ENCODE peak calls at places on chromosome 22, in nine cellular contexts. N, Z, H, J, Q, E, O, M and R are unnamed samples.

GRCh38 chr22:35712672-35713071 is 5.0 kb upstream of the APOL5 start:
- DNase-seq in E (no peak), O (no peak), Q (no peak), M (no peak), N (no peak), Z (no peak), J (no peak), H (no peak), R (no peak)

GRCh38 chr22:24420977-24421343 is 6.4 kb upstream of the ADORA2A start:
- DNase-seq in Q (no peak), E (no peak), N (no peak), J (no peak), O (no peak), H (no peak), Z (no peak), M (no peak), R (no peak)

GRCh38 chr22:33781396-33781795 is 138.9 kb downstream of the LARGE1 start:
- DNase-seq in E (no peak), Z (no peak), H (peak), N (no peak), M (no peak), Q (no peak), O (no peak), J (no peak), R (no peak)

GRCh38 chr22:34281738-34282137 is 361.5 kb upstream of the LARGE1 start:
- DNase-seq in Q (no peak), E (no peak), Z (no peak), J (no peak), H (no peak), N (no peak), O (no peak), M (no peak), R (no peak)

GRCh38 chr22:48948575-48949170 is 879.0 kb downstream of the BRD1 start:
- DNase-seq in M (no peak), O (no peak), E (no peak), Q (no peak), J (no peak), H (no peak), N (no peak), Z (no peak), R (no peak)

GRCh38 chr22:45198463-45198795 is 34.7 kb downstream of the NUP50 start:
- DNase-seq in H (no peak), O (no peak), N (no peak), J (no peak), Q (no peak), E (no peak), M (no peak), Z (no peak), R (no peak)

GRCh38 chr22:44131989-44132685 is 48.6 kb upstream of the PARVG start:
- DNase-seq in J (no peak), H (no peak), O (no peak), M (no peak), N (no peak), E (no peak), Q (no peak), Z (no peak), R (no peak)

GRCh38 chr22:24386814-24387550 is 40.4 kb upstream of the ADORA2A start:
- DNase-seq in Q (no peak), O (no peak), Z (no peak), J (no peak), M (no peak), N (no peak), E (no peak), H (peak), R (no peak)

GRCh38 chr22:38758276-38758945 is 2.6 kb upstream of the SUN2 start:
- DNase-seq in E (peak), J (no peak), O (no peak), N (no peak), H (no peak), M (no peak), Q (no peak), Z (no peak), R (no peak)

GRCh38 chr22:26287382-26288228 is 118.3 kb downstream of the SEZ6L start:
- DNase-seq in Q (no peak), M (no peak), O (no peak), J (no peak), Z (no peak), N (no peak), E (no peak), H (no peak), R (no peak)

GRCh38 chr22:17159504-17159951 is 451 bp upstream of the HDHD5 start:
- DNase-seq in J (no peak), H (peak), E (peak), N (peak), M (peak), Z (peak), O (peak), Q (peak), R (peak)

GRCh38 chr22:46350111-46350510 is 14.6 kb downstream of the TRMU start:
- DNase-seq in M (no peak), Z (no peak), O (no peak), Q (no peak), E (no peak), N (no peak), J (no peak), H (no peak), R (no peak)

GRCh38 chr22:46070722-46071450 is 79.4 kb upstream of the PPARA start:
- DNase-seq in E (no peak), O (peak), Z (peak), J (peak), N (no peak), M (peak), H (peak), Q (peak), R (no peak)

GRCh38 chr22:38868286-38868721 is 3.7 kb downstream of the CBX6 start:
- DNase-seq in N (no peak), J (no peak), H (no peak), Z (no peak), M (no peak), Q (no peak), E (no peak), O (no peak), R (no peak)

GRCh38 chr22:36211237-36211881 is 9.8 kb upstream of the APOL4 start:
- DNase-seq in H (peak), N (no peak), E (no peak), Q (no peak), O (no peak), J (no peak), Z (no peak), M (no peak), R (no peak)

GRCh38 chr22:45903355-45904149 is 73.4 kb downstream of the WNT7B start:
- DNase-seq in N (peak), J (peak), M (peak), E (no peak), O (peak), Q (no peak), H (peak), Z (no peak), R (no peak)

GRCh38 chr22:44884968-44885805 is 124.6 kb downstream of the PHF21B start:
- DNase-seq in E (no peak), Z (no peak), H (no peak), N (peak), M (peak), O (no peak), J (no peak), Q (no peak), R (no peak)

GRCh38 chr22:37601540-37602442 is 6.8 kb upstream of the GGA1 start:
- DNase-seq in M (peak), H (peak), Z (peak), N (peak), O (peak), Q (peak), J (peak), E (no peak), R (no peak)

GRCh38 chr22:35219012-35219411 is 38.3 kb upstream of the HMGXB4 start:
- DNase-seq in Q (no peak), J (peak), E (no peak), N (peak), Z (no peak), O (no peak), M (peak), H (peak), R (no peak)

GRCh38 chr22:46569848-46570695 is 32.7 kb upstream of the CELSR1 start:
- DNase-seq in Q (no peak), N (no peak), Z (peak), E (no peak), H (no peak), M (no peak), J (no peak), O (peak), R (no peak)

GRCh38 chr22:36911887-36912661 is 1.4 kb upstream of the CSF2RB start:
- DNase-seq in H (peak), Z (no peak), Q (no peak), E (no peak), O (no peak), N (no peak), M (no peak), J (peak), R (no peak)

GRCh38 chr22:42805016-42805997 is 51.8 kb downstream of the ARFGAP3 start:
- DNase-seq in E (peak), Z (peak), N (peak), H (no peak), Q (no peak), J (no peak), M (peak), O (peak), R (no peak)

GRCh38 chr22:31150615-31151014 is 9.4 kb upstream of the RNF185 start:
- DNase-seq in E (no peak), O (no peak), M (no peak), Q (no peak), H (no peak), J (no peak), Z (no peak), N (no peak), R (no peak)

GRCh38 chr22:43413826-43414225 is 2.0 kb downstream of the MPPED1 start:
- DNase-seq in N (no peak), H (no peak), E (no peak), O (no peak), Z (no peak), M (no peak), Q (no peak), J (no peak), R (no peak)

GRCh38 chr22:24421428-24421931 is 5.9 kb upstream of the ADORA2A start:
- DNase-seq in Q (no peak), E (no peak), N (no peak), H (no peak), O (no peak), M (peak), J (no peak), Z (peak), R (no peak)

GRCh38 chr22:24128024-24128423 is 53.3 kb upstream of the SUSD2 start:
- DNase-seq in Q (no peak), O (no peak), Z (no peak), H (no peak), E (no peak), M (no peak), N (no peak), J (peak), R (no peak)

GRCh38 chr22:24094966-24095365 is 83.9 kb downstream of the CABIN1 start:
- DNase-seq in Z (no peak), J (no peak), Q (no peak), H (no peak), M (no peak), E (no peak), O (no peak), N (no peak), R (no peak)

GRCh38 chr22:48923909-48924475 is 903.7 kb downstream of the BRD1 start:
- DNase-seq in N (no peak), H (no peak), Z (no peak), Q (no peak), M (no peak), O (no peak), E (no peak), J (no peak), R (no peak)

GRCh38 chr22:29427176-29427760 is 11.1 kb upstream of the RFPL1 start:
- DNase-seq in J (no peak), H (no peak), E (no peak), N (no peak), Q (no peak), M (no peak), O (no peak), Z (no peak), R (no peak)

GRCh38 chr22:44550666-44551491 is 52.8 kb upstream of the RTL6 start:
- DNase-seq in Q (peak), N (peak), M (peak), H (peak), E (peak), J (peak), O (peak), Z (no peak), R (no peak)

GRCh38 chr22:45341503-45341902 is 31.8 kb downstream of the FAM118A start:
- DNase-seq in J (no peak), E (peak), O (no peak), N (no peak), M (no peak), Q (no peak), Z (no peak), H (no peak), R (no peak)

GRCh38 chr22:47129902-47130301 is 367.5 kb downstream of the TBC1D22A start:
- DNase-seq in H (no peak), O (no peak), J (no peak), Q (peak), E (no peak), M (peak), N (no peak), Z (no peak), R (no peak)

GRCh38 chr22:44682556-44683168 is 19.3 kb upstream of the PRR5 start:
- DNase-seq in E (no peak), H (no peak), J (no peak), O (no peak), N (no peak), Q (no peak), Z (no peak), M (no peak), R (no peak)

GRCh38 chr22:46547883-46548244 is 10.4 kb upstream of the CELSR1 start:
- DNase-seq in H (peak), O (no peak), M (no peak), Z (no peak), J (peak), E (no peak), N (no peak), Q (peak), R (no peak)

GRCh38 chr22:36056980-36057379 is 28.4 kb upstream of the RBFOX2 start:
- DNase-seq in Q (no peak), H (no peak), Z (no peak), N (no peak), M (peak), O (no peak), J (peak), E (no peak), R (no peak)

GRCh38 chr22:28909375-28909774 is 26.0 kb downstream of the ZNRF3 start:
- DNase-seq in H (peak), Z (no peak), M (no peak), E (no peak), J (no peak), Q (no peak), O (no peak), N (no peak), R (no peak)

DNA sequence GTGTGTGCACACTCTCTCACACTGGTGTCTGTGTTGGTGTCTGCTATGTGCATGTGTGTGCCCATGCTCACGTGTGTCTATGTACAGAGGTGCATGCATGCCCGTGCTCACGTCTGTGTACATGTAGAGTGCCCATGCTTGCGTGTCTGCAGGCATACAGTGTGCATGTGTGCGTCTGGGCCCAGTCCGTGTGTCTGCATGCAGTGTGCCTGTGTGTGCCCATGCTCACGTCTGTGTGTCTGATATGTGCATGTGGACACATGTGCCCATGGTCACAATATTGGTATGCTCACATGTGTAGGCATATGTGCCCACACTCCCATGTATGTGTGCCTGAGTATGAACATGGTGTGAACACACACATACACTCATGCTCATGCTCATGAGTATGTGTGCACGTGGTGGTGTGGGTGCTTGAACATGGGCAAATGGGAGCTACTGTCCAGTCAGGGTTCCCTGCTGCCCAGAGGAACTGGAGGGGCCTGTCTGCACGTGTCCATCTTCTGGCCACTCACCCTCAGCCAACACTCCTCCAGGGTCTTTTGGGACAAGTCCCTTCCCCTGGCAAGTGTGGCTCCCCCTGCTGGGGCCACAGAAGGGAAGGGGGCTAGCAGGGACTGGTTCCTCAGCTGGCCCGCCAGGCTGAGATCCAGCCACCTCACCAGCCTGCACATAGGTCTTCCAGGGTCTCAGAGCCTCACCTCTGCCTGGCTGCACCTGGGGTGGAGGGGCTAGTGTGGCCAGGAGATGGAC is 7.3 kb upstream of the TBX1 start:
- DNase-seq in H (no peak), Q (no peak), M (no peak), E (no peak), N (no peak), Z (no peak), J (no peak), O (no peak), R (no peak)
- TF ChIP-seq CTCF in H (no peak), Q (no peak), M (no peak), E (no peak), N (no peak), Z (peak), J (peak), O (no peak), R (peak)

DNA sequence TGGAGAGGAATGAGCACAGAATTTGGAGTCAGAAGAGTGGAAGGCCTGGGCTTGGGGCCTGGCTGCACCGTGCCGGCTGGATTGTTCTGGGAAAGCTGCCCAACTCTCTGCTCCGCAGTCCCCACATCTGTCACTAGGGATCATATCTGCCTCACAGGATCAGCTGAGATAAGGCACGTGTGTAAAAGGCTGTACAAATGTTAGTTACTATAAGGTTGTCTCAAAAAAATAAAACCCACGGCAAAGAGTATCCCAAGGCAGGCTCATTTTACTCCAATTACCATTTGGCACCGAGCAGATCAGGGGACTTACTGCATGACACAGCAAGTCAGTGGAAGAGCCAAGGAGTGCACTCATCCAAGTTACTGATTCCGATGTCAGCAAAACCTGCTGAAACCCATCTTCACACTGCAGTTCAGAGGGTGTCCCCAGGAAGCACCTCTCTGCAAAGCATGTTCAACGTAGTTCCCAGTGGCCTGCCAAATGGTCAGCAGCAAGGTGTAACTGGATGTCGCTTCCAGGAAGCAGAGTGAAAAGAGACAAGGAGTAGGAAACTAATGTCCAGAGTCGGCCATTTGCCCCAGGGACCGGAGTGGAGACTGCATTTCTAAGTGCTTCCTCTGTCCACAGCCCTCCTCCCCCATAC is 18.1 kb upstream of the MRTFA start:
- DNase-seq in Q (peak), O (peak), N (peak), J (peak), Z (no peak), H (peak), M (peak), E (no peak), R (no peak)
- TF ChIP-seq CTCF in Q (peak), O (no peak), N (peak), J (peak), Z (peak), H (peak), M (no peak), E (peak), R (peak)

GRCh38 chr22:21022955-21023614 is 8.1 kb downstream of the P2RX6 start:
- DNase-seq in H (no peak), O (no peak), J (no peak), Z (no peak), M (no peak), E (no peak), Q (no peak), N (no peak), R (no peak)

GRCh38 chr22:21016644-21017420 is 1.9 kb downstream of the P2RX6 start:
- DNase-seq in H (no peak), Z (no peak), N (no peak), E (no peak), Q (no peak), O (no peak), M (no peak), J (no peak), R (no peak)

GRCh38 chr22:21022507-21022906 is 7.5 kb downstream of the P2RX6 start:
- DNase-seq in H (no peak), N (no peak), Z (no peak), O (no peak), E (no peak), Q (no peak), M (no peak), J (no peak), R (no peak)

GRCh38 chr22:21018314-21018713 is 3.3 kb downstream of the P2RX6 start:
- DNase-seq in J (no peak), O (no peak), E (no peak), N (no peak), H (no peak), Q (no peak), M (no peak), Z (no peak), R (no peak)

DNA sequence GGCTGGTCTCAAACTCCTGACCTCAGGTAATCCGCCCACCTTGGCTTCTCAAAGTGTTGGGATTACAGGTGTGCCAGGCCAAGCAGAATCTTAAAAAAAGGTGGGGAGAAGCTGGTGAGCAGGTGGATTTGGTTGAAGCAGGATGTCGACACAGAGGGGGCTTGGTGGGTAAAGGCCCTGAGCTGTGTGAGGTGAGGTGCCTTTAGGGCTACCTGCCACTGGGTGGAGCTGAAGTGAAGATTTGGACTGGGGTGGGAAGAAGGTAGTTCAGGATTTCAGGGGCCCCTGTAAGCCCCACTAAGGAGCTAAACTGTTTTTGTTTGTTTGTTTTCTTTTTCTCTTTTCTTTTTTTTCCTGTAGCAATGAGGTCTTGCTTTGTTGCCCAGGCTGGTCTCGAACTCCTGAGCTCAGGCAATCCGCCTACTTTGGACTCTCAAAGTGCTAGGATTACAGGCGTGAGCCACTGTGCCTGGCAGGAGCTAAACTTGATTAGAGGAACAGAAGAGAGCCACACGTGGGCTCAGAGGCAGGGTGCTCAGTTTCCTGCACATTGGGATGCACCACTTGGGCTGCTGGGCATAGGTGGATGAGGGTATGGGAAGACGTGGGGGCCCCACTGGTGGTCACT is 6.0 kb downstream of the P2RX6 start:
- DNase-seq in E (no peak), O (no peak), Q (no peak), J (no peak), N (no peak), M (peak), H (no peak), Z (peak), R (peak)
- TF ChIP-seq CTCF in E (no peak), O (no peak), Q (no peak), J (peak), N (peak), M (peak), H (peak), Z (peak), R (peak)

GRCh38 chr22:32204211-32204855 is 540 bp downstream of the RFPL2 start:
- DNase-seq in O (no peak), J (no peak), M (no peak), E (no peak), Z (peak), N (peak), H (peak), Q (no peak), R (no peak)
- TF ChIP-seq CTCF in O (no peak), J (no peak), M (no peak), E (no peak), Z (peak), N (no peak), H (no peak), Q (no peak), R (peak)